ENCODE peak calls at places on chromosomes 7 and 10, in seven cellular contexts. T is HepG2, U is H1, G is GM12878, F is SK-N-SH, H is K562, Z is HCT116. K is an unnamed sample.
A peak's percentile ranks its signal among the peaks of the same experiment; 100 is the strongest.

GRCh38 chr10:88892223-88892967 is 12.3 kb downstream of the STAMBPL1 start:
- DNase-seq in G (no peak), U (no peak), F (no peak), H (no peak), T (no peak), Z (no peak), K (no peak)

GRCh38 chr10:68156373-68157185 is 47.3 kb downstream of the MYPN start:
- DNase-seq in G (no peak), U (no peak), F (peak; percentile 35), T (peak; percentile 57), Z (peak; percentile 58), H (peak; percentile 44), K (no peak)

GRCh38 chr10:122331615-122332446 is 42.7 kb upstream of the PLEKHA1 start:
- DNase-seq in F (no peak), T (peak; percentile 93), U (no peak), H (no peak), G (no peak), Z (no peak), K (no peak)

GRCh38 chr7:149226840-149227494 is 12.5 kb upstream of the ZNF212 start:
- DNase-seq in F (no peak), Z (no peak), T (peak; percentile 26), H (no peak), G (no peak), U (no peak), K (no peak)

GRCh38 chr10:119211625-119212441 is 4.5 kb downstream of the GRK5 start:
- DNase-seq in U (no peak), T (no peak), F (no peak), G (no peak), Z (no peak), H (no peak), K (no peak)

GRCh38 chr7:94452257-94452656 is 57.4 kb upstream of the CASD1 start:
- DNase-seq in Z (no peak), F (no peak), T (no peak), H (no peak), U (no peak), G (no peak), K (no peak)

GRCh38 chr7:102153586-102153948 is 133.1 kb upstream of the SH2B2 start:
- DNase-seq in T (no peak), F (no peak), U (no peak), Z (no peak), H (no peak), G (no peak), K (no peak)

GRCh38 chr10:96587255-96588059 is 645 bp upstream of the TM9SF3 start:
- DNase-seq in H (no peak), U (no peak), T (peak; percentile 75), Z (peak; percentile 48), G (no peak), F (no peak), K (no peak)

GRCh38 chr7:44634839-44635591 is 28.6 kb downstream of the OGDH start:
- DNase-seq in T (no peak), G (no peak), U (no peak), H (peak; percentile 73), F (no peak), Z (no peak), K (no peak)

GRCh38 chr7:2610898-2611297 is 20.9 kb upstream of the TTYH3 start:
- DNase-seq in G (no peak), H (no peak), Z (no peak), F (no peak), U (no peak), T (no peak), K (no peak)
- TF ChIP-seq JUND in G (no peak), H (no peak), Z (no peak), F (no peak), U (no peak), T (no peak), K (no peak)

GRCh38 chr10:111360260-111360925 is 283.6 kb downstream of the ADRA2A start:
- DNase-seq in U (peak; percentile 55), F (peak; percentile 45), Z (peak; percentile 64), H (no peak), G (peak; percentile 23), T (peak; percentile 69), K (no peak)
- TF ChIP-seq JUND in U (peak; percentile 47), F (no peak), Z (no peak), H (no peak), G (no peak), T (no peak), K (no peak)

DNA sequence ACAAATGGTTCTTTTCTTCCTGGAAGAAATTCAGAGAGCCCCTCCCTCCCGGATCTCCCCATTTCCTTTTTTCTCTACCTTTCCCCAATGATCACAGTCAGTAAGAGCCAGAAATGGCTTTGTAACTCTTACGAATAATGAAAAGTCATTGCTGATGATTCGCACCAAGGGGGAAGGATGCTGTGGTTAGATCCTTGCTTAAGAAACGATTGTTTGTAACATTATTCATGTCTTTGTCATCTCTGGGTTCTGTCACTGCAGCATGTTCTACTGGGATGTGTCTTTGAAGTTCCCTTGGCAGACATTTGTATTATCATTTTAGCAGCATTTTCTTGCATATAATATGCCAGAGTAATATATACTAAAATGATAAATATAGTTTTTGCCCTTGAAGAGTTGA is 139.0 kb downstream of the CACNB2 start:
- DNase-seq in U (no peak), Z (no peak), T (no peak), H (no peak), G (no peak), F (no peak), K (no peak)
- TF ChIP-seq JUND in U (no peak), Z (no peak), T (no peak), H (no peak), G (no peak), F (no peak), K (no peak)

GRCh38 chr7:148149730-148150129 is 440.8 kb upstream of the C7orf33 start:
- DNase-seq in G (no peak), F (no peak), T (no peak), H (no peak), Z (no peak), U (no peak), K (no peak)

GRCh38 chr7:148155826-148156225 is 434.7 kb upstream of the C7orf33 start:
- DNase-seq in H (no peak), F (no peak), Z (no peak), U (no peak), G (no peak), T (no peak), K (no peak)

GRCh38 chr7:148151778-148152177 is 438.8 kb upstream of the C7orf33 start:
- DNase-seq in Z (no peak), H (no peak), T (no peak), U (no peak), F (no peak), G (no peak), K (no peak)

GRCh38 chr7:148156248-148156647 is 434.3 kb upstream of the C7orf33 start:
- DNase-seq in Z (no peak), T (no peak), U (no peak), G (no peak), H (no peak), F (no peak), K (no peak)

GRCh38 chr7:148153611-148154010 is 437.0 kb upstream of the C7orf33 start:
- DNase-seq in T (no peak), F (peak; percentile 48), Z (no peak), U (no peak), H (no peak), G (no peak), K (no peak)
- TF ChIP-seq JUND in T (no peak), F (no peak), Z (no peak), U (no peak), H (no peak), G (no peak), K (no peak)

GRCh38 chr10:45034301-45034700 is 33.6 kb downstream of the ZNF22 start:
- DNase-seq in F (no peak), H (no peak), G (no peak), Z (no peak), T (no peak), U (no peak), K (peak; percentile 14)
- TF ChIP-seq JUND in F (no peak), H (no peak), G (no peak), Z (no peak), T (no peak), U (no peak), K (no peak)

GRCh38 chr10:34449836-34450235 is 365.3 kb downstream of the PARD3 start:
- DNase-seq in F (no peak), U (no peak), G (no peak), T (no peak), H (no peak), Z (no peak), K (no peak)
- TF ChIP-seq JUND in F (no peak), U (no peak), G (no peak), T (no peak), H (no peak), Z (no peak), K (no peak)

GRCh38 chr7:76310102-76310957 is 7.9 kb downstream of the HSPB1 start:
- DNase-seq in T (no peak), Z (no peak), G (no peak), H (peak; percentile 60), F (peak; percentile 95), U (no peak), K (peak; percentile 52)

GRCh38 chr7:76316984-76317781 is 14.7 kb downstream of the HSPB1 start:
- DNase-seq in Z (no peak), T (no peak), U (no peak), G (no peak), H (no peak), F (no peak), K (no peak)

GRCh38 chr7:76317782-76318487 is 15.5 kb downstream of the HSPB1 start:
- DNase-seq in H (peak; percentile 100), T (peak; percentile 90), U (peak; percentile 97), Z (peak; percentile 92), G (peak; percentile 86), F (peak; percentile 99), K (peak; percentile 98)

GRCh38 chr7:76315372-76315771 is 12.9 kb downstream of the HSPB1 start:
- DNase-seq in Z (no peak), G (no peak), T (no peak), U (no peak), H (peak; percentile 47), F (no peak), K (peak; percentile 70)

GRCh38 chr7:76314042-76314721 is 11.7 kb downstream of the HSPB1 start:
- DNase-seq in F (peak; percentile 97), G (peak; percentile 71), Z (peak; percentile 88), H (peak; percentile 97), U (peak; percentile 100), T (peak; percentile 85), K (peak; percentile 96)
- TF ChIP-seq JUND in F (no peak), G (no peak), Z (no peak), H (peak; percentile 37), U (peak; percentile 67), T (no peak), K (no peak)